ENCODE peak calls at places on chromosomes 16 and 17, in eight cellular contexts. M, S, O, P, G, D, L and N are unnamed samples.

GRCh38 chr16:58000706-58001676 is at the start of gene USB1:
- DNase-seq in M (peak; percentile 80), S (peak; percentile 87), O (peak; percentile 89), P (peak; percentile 91), G (peak; percentile 73), D (peak; percentile 86), L (peak; percentile 90), N (peak; percentile 88)

GRCh38 chr17:57006040-57006439 is 28.1 kb downstream of the SCPEP1 start:
- DNase-seq in M (peak; percentile 23), S (no peak), O (no peak), P (no peak), G (no peak), D (no peak), L (no peak), N (no peak)

GRCh38 chr16:87435399-87436224 is 43.5 kb downstream of the MAP1LC3B start:
- DNase-seq in M (peak; percentile 43), S (no peak), O (peak; percentile 46), P (no peak), G (peak; percentile 97), D (peak; percentile 12), L (no peak), N (peak; percentile 34)

GRCh38 chr17:29838961-29839360 is 91.1 kb downstream of the SSH2 start:
- DNase-seq in M (no peak), S (no peak), O (peak; percentile 47), P (peak; percentile 45), G (peak; percentile 44), D (peak; percentile 31), L (no peak), N (no peak)

GRCh38 chr16:29649560-29650494 is 13.2 kb upstream of the SPN start:
- DNase-seq in M (no peak), S (no peak), O (no peak), P (no peak), G (no peak), D (no peak), L (no peak), N (no peak)

GRCh38 chr16:13708361-13708760 is 211.6 kb upstream of the ERCC4 start:
- DNase-seq in M (no peak), S (no peak), O (no peak), P (no peak), G (no peak), D (no peak), L (no peak), N (no peak)

GRCh38 chr17:81871387-81872120 is 417 bp upstream of the ARHGDIA start:
- DNase-seq in M (peak; percentile 87), S (peak; percentile 62), O (peak; percentile 95), P (peak; percentile 96), G (peak; percentile 83), D (peak; percentile 94), L (peak; percentile 97), N (peak; percentile 95)

GRCh38 chr16:24689128-24689527 is 40.3 kb upstream of the TNRC6A start:
- DNase-seq in M (peak; percentile 14), S (no peak), O (peak; percentile 73), P (no peak), G (peak; percentile 48), D (no peak), L (peak; percentile 28), N (no peak)

GRCh38 chr17:81154961-81155360 is 10.3 kb upstream of the PVALEF start:
- DNase-seq in M (no peak), S (no peak), O (no peak), P (peak; percentile 61), G (no peak), D (no peak), L (no peak), N (no peak)

GRCh38 chr16:48720266-48720665 is 110.3 kb upstream of the N4BP1 start:
- DNase-seq in M (peak; percentile 36), S (no peak), O (peak; percentile 38), P (no peak), G (peak; percentile 22), D (peak; percentile 7), L (no peak), N (no peak)

GRCh38 chr17:55286681-55287589 is 22.2 kb downstream of the HLF start:
- DNase-seq in M (peak; percentile 17), S (peak; percentile 84), O (no peak), P (no peak), G (peak; percentile 42), D (no peak), L (no peak), N (no peak)

GRCh38 chr17:64741924-64742670 is 80.0 kb upstream of the SMURF2 start:
- DNase-seq in M (no peak), S (peak; percentile 28), O (peak; percentile 64), P (no peak), G (peak; percentile 81), D (peak; percentile 56), L (peak; percentile 86), N (no peak)

GRCh38 chr16:22181843-22182242 is 19.5 kb downstream of the SDR42E2 start:
- DNase-seq in M (no peak), S (no peak), O (no peak), P (no peak), G (no peak), D (no peak), L (no peak), N (no peak)

GRCh38 chr16:85364323-85365040 is 248.6 kb upstream of the GSE1 start:
- DNase-seq in M (no peak), S (no peak), O (no peak), P (no peak), G (no peak), D (no peak), L (no peak), N (no peak)

GRCh38 chr16:58912571-58912970 is 178.5 kb upstream of the GOT2 start:
- DNase-seq in M (no peak), S (no peak), O (no peak), P (no peak), G (no peak), D (no peak), L (no peak), N (no peak)

GRCh38 chr16:56606071-56606687 is 2.2 kb upstream of the MT2A start:
- DNase-seq in M (peak; percentile 85), S (peak; percentile 38), O (no peak), P (no peak), G (peak; percentile 79), D (no peak), L (peak; percentile 63), N (peak; percentile 70)

GRCh38 chr17:45307290-45308015 is 9.4 kb downstream of the MAP3K14 start:
- DNase-seq in M (peak; percentile 91), S (peak; percentile 54), O (no peak), P (no peak), G (peak; percentile 90), D (no peak), L (no peak), N (no peak)

GRCh38 chr17:47634870-47635269 is 14.8 kb upstream of the KPNB1 start:
- DNase-seq in M (no peak), S (no peak), O (no peak), P (no peak), G (no peak), D (no peak), L (no peak), N (no peak)

GRCh38 chr17:31825961-31826691 is 32.9 kb downstream of the COPRS start:
- DNase-seq in M (peak; percentile 50), S (no peak), O (no peak), P (no peak), G (peak; percentile 34), D (no peak), L (peak; percentile 30), N (no peak)

GRCh38 chr17:2418572-2418971 is 17.7 kb upstream of the MNT start:
- DNase-seq in M (no peak), S (peak; percentile 82), O (no peak), P (no peak), G (peak; percentile 70), D (no peak), L (no peak), N (peak; percentile 56)

GRCh38 chr16:19130852-19131808 is 17.4 kb downstream of the ITPRIPL2 start:
- DNase-seq in M (peak; percentile 37), S (no peak), O (peak; percentile 99), P (peak; percentile 51), G (peak; percentile 82), D (peak; percentile 80), L (peak; percentile 38), N (no peak)
- H3K4me1 ChIP-seq in M (peaks cover 30% of the 10 kb centered on the region), S (no peaks in the 10 kb centered on the region), O (peaks cover 63% of the 10 kb centered on the region), P (peaks cover 65% of the 10 kb centered on the region), G (peaks cover 23% of the 10 kb centered on the region), D (peaks cover 28% of the 10 kb centered on the region), L (peaks cover 8% of the 10 kb centered on the region), N (peaks cover 2% of the 10 kb centered on the region)

DNA sequence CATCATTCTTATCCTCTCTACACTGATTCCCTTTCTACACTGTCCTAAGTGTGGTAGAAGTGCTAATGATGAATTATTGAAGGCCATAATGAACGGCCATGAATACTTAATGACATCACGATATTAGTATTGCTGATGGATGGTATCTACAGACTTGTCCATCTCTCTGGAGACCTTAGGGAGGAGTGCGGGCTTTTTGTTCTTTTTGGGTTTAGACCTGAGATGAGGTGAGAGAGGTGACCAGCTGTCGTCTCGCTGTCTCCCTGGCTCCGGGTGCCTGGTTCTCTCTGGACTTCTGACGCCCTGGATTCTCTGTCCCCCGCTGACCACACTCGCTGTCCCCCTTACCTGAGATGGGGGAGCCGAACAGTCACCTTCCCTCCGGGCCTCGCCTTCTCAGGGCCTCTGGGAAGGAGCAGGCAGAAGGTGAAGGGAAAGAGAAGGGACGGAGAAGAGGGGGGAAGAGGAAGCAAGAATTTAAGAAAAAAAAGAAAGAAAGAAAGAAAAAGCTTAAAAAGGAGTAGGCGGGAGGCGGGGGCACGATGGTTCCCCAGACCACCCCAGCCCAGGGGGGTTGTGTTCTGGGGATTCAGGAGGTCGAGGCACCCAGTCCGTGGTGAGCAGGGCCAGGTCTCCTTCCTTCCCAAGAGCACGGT is 17.1 kb downstream of the SGCA start:
- DNase-seq in M (no peak), S (no peak), O (no peak), P (no peak), G (peak; percentile 66), D (no peak), L (peak; percentile 14), N (no peak)
- H3K4me1 ChIP-seq in M (peaks cover 12% of the 10 kb centered on the region), S (peaks cover 9% of the 10 kb centered on the region), O (peaks cover 3% of the 10 kb centered on the region), P (peaks cover 18% of the 10 kb centered on the region), G (peaks cover 7% of the 10 kb centered on the region), D (peaks cover 11% of the 10 kb centered on the region), L (no peaks in the 10 kb centered on the region), N (peaks cover 4% of the 10 kb centered on the region)

GRCh38 chr16:50195276-50195675 is 42.2 kb downstream of the TENT4B start:
- DNase-seq in M (peak; percentile 10), S (no peak), O (no peak), P (no peak), G (peak; percentile 72), D (no peak), L (no peak), N (no peak)
- H3K4me1 ChIP-seq in M (peaks cover 13% of the 10 kb centered on the region), S (peaks cover 10% of the 10 kb centered on the region), O (peaks cover 18% of the 10 kb centered on the region), P (peaks cover 37% of the 10 kb centered on the region), G (peaks cover 8% of the 10 kb centered on the region), D (peaks cover 19% of the 10 kb centered on the region), L (peaks cover 2% of the 10 kb centered on the region), N (peaks cover 1% of the 10 kb centered on the region)

GRCh38 chr17:37479025-37479424 is 10.7 kb upstream of the DUSP14 start:
- DNase-seq in M (no peak), S (no peak), O (no peak), P (no peak), G (no peak), D (no peak), L (no peak), N (no peak)

GRCh38 chr17:37475713-37476420 is 13.8 kb upstream of the DUSP14 start:
- DNase-seq in M (no peak), S (no peak), O (no peak), P (no peak), G (no peak), D (no peak), L (no peak), N (no peak)

GRCh38 chr17:37476431-37477130 is 13.1 kb upstream of the DUSP14 start:
- DNase-seq in M (peak; percentile 90), S (no peak), O (no peak), P (no peak), G (peak; percentile 55), D (peak; percentile 30), L (no peak), N (no peak)

GRCh38 chr17:37480427-37480826 is 9.3 kb upstream of the DUSP14 start:
- DNase-seq in M (no peak), S (no peak), O (no peak), P (no peak), G (no peak), D (no peak), L (no peak), N (no peak)

GRCh38 chr17:37478187-37478586 is 11.5 kb upstream of the DUSP14 start:
- DNase-seq in M (no peak), S (no peak), O (no peak), P (no peak), G (peak; percentile 58), D (peak; percentile 36), L (peak; percentile 62), N (no peak)
- H3K4me1 ChIP-seq in M (peaks cover 22% of the 10 kb centered on the region), S (no peaks in the 10 kb centered on the region), O (peaks cover 12% of the 10 kb centered on the region), P (peaks cover 15% of the 10 kb centered on the region), G (peaks cover 9% of the 10 kb centered on the region), D (peaks cover 24% of the 10 kb centered on the region), L (peaks cover 4% of the 10 kb centered on the region), N (peaks cover 3% of the 10 kb centered on the region)